ENCODE peak calls at places on chromosomes 13 and 19, in nine cellular contexts. M is psoas muscle; L is uterus; E is GM03348; F is CD8-positive, alpha-beta memory T cell; V is neuronal stem cell; D is heart left ventricle; Y is stimulated activated CD4-positive, alpha-beta T cell treated with anti-CD3 and anti-CD28 coated beads, Interleukin-12 subunit alpha, Interleukin-12 subunit beta, amount 100 ng/mL, for 48 hours; G is lower leg skin. X is an unnamed sample.

GRCh38 chr19:10237702-10238101 is 6.6 kb upstream of the S1PR2 start:
- DNase-seq in Y (no peak), D (no peak), F (no peak), L (no peak), V (no peak), G (no peak), M (no peak), E (no peak), X (no peak)

GRCh38 chr19:47723573-47723923 is 10.3 kb downstream of the EHD2 start:
- DNase-seq in Y (no peak), L (peak), F (no peak), D (no peak), G (peak), V (no peak), M (peak), E (no peak), X (peak)

GRCh38 chr19:39156230-39156890 is 30.8 kb downstream of the PAK4 start:
- DNase-seq in V (no peak), M (no peak), L (no peak), D (no peak), G (no peak), Y (no peak), E (peak), F (no peak), X (no peak)

GRCh38 chr13:20405691-20406090 is 120.0 kb downstream of the CRYL1 start:
- DNase-seq in M (no peak), F (no peak), G (no peak), L (no peak), E (no peak), D (no peak), Y (no peak), V (peak), X (no peak)

GRCh38 chr19:42468273-42468796 is 25.6 kb upstream of the CXCL17 start:
- DNase-seq in D (no peak), V (no peak), M (no peak), F (no peak), G (no peak), L (no peak), E (peak), Y (no peak), X (peak)

GRCh38 chr13:92175330-92175729 is 776.9 kb downstream of the GPC5 start:
- DNase-seq in V (peak), L (no peak), G (no peak), M (no peak), F (no peak), D (peak), Y (no peak), E (peak), X (peak)

GRCh38 chr13:112118451-112119064 is 51.6 kb downstream of the SOX1 start:
- DNase-seq in E (no peak), F (no peak), G (no peak), V (no peak), Y (no peak), M (no peak), L (no peak), D (no peak), X (no peak)

GRCh38 chr19:58170860-58171259 is 12.0 kb upstream of the ZNF274 start:
- DNase-seq in Y (no peak), L (no peak), D (no peak), M (no peak), F (no peak), V (no peak), E (no peak), G (no peak), X (no peak)

GRCh38 chr13:101490400-101491015 is 38.0 kb downstream of the ITGBL1 start:
- DNase-seq in Y (no peak), M (no peak), V (no peak), G (no peak), L (no peak), D (no peak), F (no peak), E (no peak), X (peak)

X was measured in A673.